ENCODE peak calls at places on chromosomes 4 and X, in five cellular contexts. Q, K, T, A and X are unnamed samples.

GRCh38 chr4:47837582-47838294 is at the start of gene CORIN:
- DNase-seq in Q (no peak), K (no peak), T (peak; percentile 85), A (no peak), X (no peak)

GRCh38 chr4:8260656-8261111 is 8.9 kb upstream of the HTRA3 start:
- DNase-seq in Q (no peak), K (peak; percentile 92), T (no peak), A (peak; percentile 74), X (no peak)

GRCh38 chr4:78222575-78223186 is 165.6 kb downstream of the FRAS1 start:
- DNase-seq in Q (no peak), K (no peak), T (no peak), A (no peak), X (no peak)

GRCh38 chrX:110055616-110056015 is 52.7 kb downstream of the TMEM164 start:
- DNase-seq in Q (no peak), K (no peak), T (no peak), A (no peak), X (no peak)

GRCh38 chr4:8580321-8581093 is at the start of gene GPR78:
- DNase-seq in Q (no peak), K (peak; percentile 56), T (peak; percentile 91), A (peak; percentile 82), X (no peak)

GRCh38 chr4:3375688-3376087 is 66.1 kb upstream of the HGFAC start:
- DNase-seq in Q (no peak), K (peak; percentile 58), T (peak; percentile 42), A (peak; percentile 26), X (no peak)

GRCh38 chr4:71241467-71242401 is 97.1 kb upstream of the SLC4A4 start:
- DNase-seq in Q (no peak), K (no peak), T (no peak), A (no peak), X (no peak)

GRCh38 chrX:150587585-150588503 is 19.4 kb downstream of the MTM1 start:
- DNase-seq in Q (no peak), K (no peak), T (no peak), A (peak; percentile 33), X (no peak)

GRCh38 chr4:55175779-55176231 is 50.4 kb upstream of the KDR start:
- DNase-seq in Q (no peak), K (no peak), T (no peak), A (no peak), X (no peak)

GRCh38 chr4:123060039-123060770 is 137.8 kb upstream of the NUDT6 start:
- DNase-seq in Q (no peak), K (no peak), T (peak; percentile 3), A (no peak), X (no peak)

GRCh38 chr4:94354474-94354896 is 11.8 kb upstream of the HPGDS start:
- DNase-seq in Q (no peak), K (no peak), T (no peak), A (no peak), X (no peak)

GRCh38 chr4:16583764-16584163 is 314.7 kb downstream of the LDB2 start:
- DNase-seq in Q (no peak), K (no peak), T (no peak), A (no peak), X (no peak)

GRCh38 chrX:54933150-54933826 is 12.7 kb downstream of the TRO start:
- DNase-seq in Q (no peak), K (no peak), T (no peak), A (no peak), X (no peak)

GRCh38 chrX:13131511-13132137 is 87.2 kb upstream of the FAM9C start:
- DNase-seq in Q (peak; percentile 4), K (no peak), T (no peak), A (no peak), X (no peak)

GRCh38 chr4:2932561-2932950 is 30.6 kb downstream of the NOP14 start:
- DNase-seq in Q (no peak), K (no peak), T (no peak), A (no peak), X (no peak)

DNA sequence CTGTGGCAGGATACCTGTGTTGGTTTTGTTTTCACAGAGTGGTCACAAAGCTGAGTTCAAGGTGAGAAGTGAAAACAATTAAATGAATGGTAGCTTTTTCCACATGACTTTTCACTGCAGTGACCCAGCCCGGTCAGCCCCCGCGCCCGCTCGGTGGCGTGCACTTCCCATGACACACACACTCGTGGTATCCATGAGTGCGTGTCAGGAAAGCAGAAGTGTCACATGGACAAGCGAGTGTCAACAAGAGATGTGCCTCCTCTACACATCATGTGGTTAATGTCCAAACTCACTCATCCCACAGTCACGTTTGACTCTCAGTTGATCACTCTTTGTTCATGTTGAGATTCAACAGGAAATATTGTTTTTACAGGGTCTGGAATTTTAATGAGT is 112.3 kb upstream of the ENPP6 start:
- DNase-seq in Q (no peak), K (peak; percentile 81), T (peak; percentile 90), A (no peak), X (no peak)
- TF ChIP-seq EP300 in Q (no peak), K (peak; percentile 46), T (peak; percentile 80), A (no peak), X (no peak)

GRCh38 chr4:88382621-88383020 is 4.0 kb downstream of the HERC6 start:
- DNase-seq in Q (no peak), K (no peak), T (no peak), A (no peak), X (no peak)
- TF ChIP-seq POLR2AphosphoS5 in Q (no peak), K (no peak), T (no peak), A (no peak), X (no peak)

GRCh38 chr4:133372699-133373098 is 223.6 kb downstream of the PCDH10 start:
- DNase-seq in Q (no peak), K (no peak), T (no peak), A (no peak), X (no peak)
- H3K4me1 ChIP-seq in Q (no peaks in the 10 kb centered on the region), K (no peaks in the 10 kb centered on the region), T (no peaks in the 10 kb centered on the region), A (no peaks in the 10 kb centered on the region), X (no peaks in the 10 kb centered on the region)

DNA sequence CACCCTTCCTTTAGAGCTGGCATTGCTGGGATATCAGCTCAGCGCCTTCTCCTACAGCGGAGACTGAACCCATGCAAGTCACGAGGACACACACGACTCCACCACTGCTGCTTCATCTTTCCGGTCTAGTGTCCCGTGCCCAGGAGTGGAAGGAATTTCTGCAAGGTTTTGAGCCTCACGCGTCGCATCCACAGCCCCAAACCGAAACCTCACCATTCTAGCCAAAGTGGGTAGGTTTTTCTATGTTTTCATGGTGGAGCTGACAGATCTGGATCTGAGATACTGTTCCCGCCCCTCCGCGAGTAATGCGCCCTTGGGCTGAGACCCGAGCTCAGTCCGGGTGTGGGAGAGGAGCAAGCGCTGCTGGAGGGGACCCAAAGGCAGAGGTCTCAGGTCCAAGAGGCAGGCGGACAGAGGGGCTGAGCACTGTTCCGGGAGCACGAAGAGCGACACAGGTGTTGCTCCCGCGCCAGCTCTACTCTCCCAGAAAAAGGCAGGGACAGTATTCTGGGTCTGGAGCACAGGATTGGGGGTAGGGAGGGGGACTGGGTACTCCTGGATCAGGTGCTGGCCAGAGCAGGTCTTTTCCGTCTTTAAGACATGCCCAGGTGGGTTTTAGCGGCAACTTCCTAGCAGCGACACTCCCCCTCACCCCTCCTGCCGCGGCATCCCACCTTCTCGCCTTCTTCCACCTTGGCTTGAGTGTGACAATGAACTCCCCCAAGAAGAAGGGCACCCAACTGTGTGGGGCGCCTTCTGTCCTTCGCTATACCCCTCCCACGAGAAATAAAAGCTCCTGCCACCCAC is 1.9 kb downstream of the EPHA5 start:
- DNase-seq in Q (no peak), K (peak; percentile 63), T (no peak), A (peak; percentile 8), X (no peak)
- TF ChIP-seq EP300 in Q (no peak), K (no peak), T (no peak), A (no peak), X (no peak)

GRCh38 chr4:75995727-75996126 is 5.0 kb upstream of the SDAD1 start:
- DNase-seq in Q (peak; percentile 49), K (no peak), T (no peak), A (peak; percentile 45), X (peak; percentile 47)
- TF ChIP-seq POLR2AphosphoS5 in Q (no peak), K (no peak), T (no peak), A (no peak), X (no peak)

GRCh38 chrX:129347291-129347690 is 176.0 kb downstream of the SMARCA1 start:
- DNase-seq in Q (no peak), K (no peak), T (no peak), A (no peak), X (no peak)
- H3K4me1 ChIP-seq in Q (no peaks in the 10 kb centered on the region), K (no peaks in the 10 kb centered on the region), T (no peaks in the 10 kb centered on the region), A (no peaks in the 10 kb centered on the region), X (no peaks in the 10 kb centered on the region)